ENCODE peak calls at places on chromosomes 12 and 14, in ten cellular contexts. N is hepatocyte; I is right atrium auricular region; S is T-cell; D is D341Med; Z is NCI-H1105; T is kidney glomerular epithelial cell; R is GM12865; Y is fibroblast of pulmonary artery; M is activated CD4-positive, CD25-positive, alpha-beta regulatory T cell. V is an unnamed sample.

GRCh38 chr14:66610154-66610563 is 102.2 kb downstream of the GPHN start:
- DNase-seq in N (no peak), I (no peak), S (no peak), D (no peak), Z (no peak), T (no peak), R (peak), Y (no peak), M (no peak), V (no peak)

GRCh38 chr12:89984846-89985245 is 276.2 kb upstream of the ATP2B1 start:
- DNase-seq in N (no peak), I (no peak), S (no peak), D (no peak), Z (no peak), T (no peak), R (no peak), Y (no peak), M (no peak), V (no peak)

GRCh38 chr12:94570161-94570560 is 80.2 kb downstream of the TMCC3 start:
- DNase-seq in N (no peak), I (no peak), S (no peak), D (no peak), Z (no peak), T (peak), R (no peak), Y (peak), M (no peak), V (no peak)

GRCh38 chr12:124548854-124549378 is 18.5 kb downstream of the NCOR2 start:
- DNase-seq in N (peak), I (no peak), S (no peak), D (peak), Z (no peak), T (peak), R (no peak), Y (peak), M (no peak), V (no peak)

GRCh38 chr12:102059343-102059742 is 2.4 kb downstream of the WASHC3 start:
- DNase-seq in N (no peak), I (no peak), S (no peak), D (no peak), Z (no peak), T (no peak), R (peak), Y (no peak), M (no peak), V (no peak)

GRCh38 chr12:58528266-58528665 is 392.0 kb downstream of the LRIG3 start:
- DNase-seq in N (no peak), I (no peak), S (no peak), D (no peak), Z (no peak), T (no peak), R (no peak), Y (no peak), M (no peak), V (no peak)

GRCh38 chr12:89962648-89963047 is 254.0 kb upstream of the ATP2B1 start:
- DNase-seq in N (no peak), I (no peak), S (no peak), D (no peak), Z (no peak), T (no peak), R (no peak), Y (peak), M (no peak), V (no peak)

GRCh38 chr12:108611884-108612415 is 14.1 kb upstream of the TMEM119 start:
- DNase-seq in N (peak), I (no peak), S (peak), D (peak), Z (no peak), T (peak), R (peak), Y (peak), M (peak), V (peak)

GRCh38 chr12:104694161-104694560 is 237.4 kb downstream of the CHST11 start:
- DNase-seq in N (no peak), I (no peak), S (no peak), D (no peak), Z (no peak), T (no peak), R (no peak), Y (no peak), M (no peak), V (no peak)

GRCh38 chr12:116397148-116397547 is 119.7 kb upstream of the MED13L start:
- DNase-seq in N (no peak), I (no peak), S (no peak), D (no peak), Z (no peak), T (no peak), R (no peak), Y (peak), M (no peak), V (no peak)

GRCh38 chr12:52677671-52678070 is 2.5 kb downstream of the KRT1 start:
- DNase-seq in N (no peak), I (no peak), S (no peak), D (no peak), Z (no peak), T (no peak), R (no peak), Y (no peak), M (no peak), V (no peak)

GRCh38 chr14:52694761-52695480 is 437 bp downstream of the ERO1A start:
- DNase-seq in N (peak), I (no peak), S (peak), D (peak), Z (peak), T (no peak), R (peak), Y (peak), M (peak), V (peak)

GRCh38 chr12:6327591-6328041 is 14.3 kb downstream of the TNFRSF1A start:
- DNase-seq in N (no peak), I (no peak), S (no peak), D (no peak), Z (no peak), T (no peak), R (no peak), Y (no peak), M (no peak), V (no peak)

GRCh38 chr12:94531196-94531720 is 71.6 kb upstream of the CEP83 start:
- DNase-seq in N (no peak), I (no peak), S (no peak), D (no peak), Z (no peak), T (no peak), R (no peak), Y (no peak), M (no peak), V (no peak)

GRCh38 chr14:53452005-53452678 is 299.0 kb upstream of the DDHD1 start:
- DNase-seq in N (peak), I (no peak), S (no peak), D (no peak), Z (no peak), T (no peak), R (no peak), Y (no peak), M (no peak), V (no peak)

GRCh38 chr12:113961921-113962710 is 4.0 kb downstream of the RBM19 start:
- DNase-seq in N (no peak), I (no peak), S (no peak), D (no peak), Z (no peak), T (no peak), R (peak), Y (peak), M (no peak), V (peak)

GRCh38 chr12:124904306-124905098 is 9.9 kb downstream of the UBC start:
- DNase-seq in N (peak), I (peak), S (no peak), D (no peak), Z (no peak), T (peak), R (peak), Y (peak), M (no peak), V (no peak)

GRCh38 chr14:92656306-92656705 is 92.1 kb downstream of the LGMN start:
- DNase-seq in N (no peak), I (no peak), S (no peak), D (no peak), Z (no peak), T (no peak), R (no peak), Y (no peak), M (no peak), V (no peak)

GRCh38 chr14:31084385-31084784 is 58.2 kb upstream of the STRN3 start:
- DNase-seq in N (no peak), I (peak), S (no peak), D (no peak), Z (no peak), T (no peak), R (peak), Y (no peak), M (no peak), V (no peak)

GRCh38 chr14:97177016-97177415 is 379.8 kb downstream of the VRK1 start:
- DNase-seq in N (peak), I (no peak), S (peak), D (peak), Z (no peak), T (no peak), R (peak), Y (no peak), M (no peak), V (no peak)

GRCh38 chr14:63787995-63788946 is 60.4 kb upstream of the SGPP1 start:
- DNase-seq in N (no peak), I (no peak), S (no peak), D (no peak), Z (no peak), T (no peak), R (no peak), Y (no peak), M (no peak), V (no peak)

GRCh38 chr14:99850705-99851104 is 57.5 kb downstream of the EML1 start:
- DNase-seq in N (no peak), I (no peak), S (no peak), D (no peak), Z (no peak), T (no peak), R (no peak), Y (no peak), M (no peak), V (no peak)

GRCh38 chr12:1171657-1172056 is 180.6 kb downstream of the ERC1 start:
- DNase-seq in N (no peak), I (no peak), S (no peak), D (peak), Z (peak), T (peak), R (no peak), Y (no peak), M (no peak), V (no peak)

GRCh38 chr12:110176745-110177144 is 52.6 kb downstream of the IFT81 start:
- DNase-seq in N (peak), I (no peak), S (no peak), D (no peak), Z (no peak), T (no peak), R (no peak), Y (peak), M (no peak), V (no peak)

GRCh38 chr12:121072147-121072546 is 33.1 kb upstream of the OASL start:
- DNase-seq in N (no peak), I (peak), S (no peak), D (no peak), Z (no peak), T (no peak), R (no peak), Y (no peak), M (no peak), V (no peak)

GRCh38 chr12:127957001-127957660 is 309.8 kb upstream of the TMEM132C start:
- DNase-seq in N (no peak), I (no peak), S (no peak), D (no peak), Z (no peak), T (no peak), R (no peak), Y (no peak), M (no peak), V (no peak)

GRCh38 chr14:105061428-105062047 is 3.7 kb downstream of the GPR132 start:
- DNase-seq in N (peak), I (no peak), S (no peak), D (no peak), Z (no peak), T (no peak), R (peak), Y (no peak), M (no peak), V (peak)

GRCh38 chr14:72261068-72261467 is 328.8 kb downstream of the RGS6 start:
- DNase-seq in N (no peak), I (no peak), S (no peak), D (no peak), Z (no peak), T (no peak), R (peak), Y (no peak), M (no peak), V (no peak)

GRCh38 chr14:53929871-53930685 is 26.5 kb downstream of the BMP4 start:
- DNase-seq in N (peak), I (no peak), S (no peak), D (peak), Z (peak), T (no peak), R (peak), Y (no peak), M (no peak), V (no peak)

GRCh38 chr12:132257206-132257954 is 72.0 kb downstream of the GALNT9 start:
- DNase-seq in N (no peak), I (no peak), S (no peak), D (no peak), Z (no peak), T (no peak), R (no peak), Y (no peak), M (no peak), V (no peak)

V was measured in activated naive CD8-positive, alpha-beta T cell treated with anti-CD3 and anti-CD28 coated beads for 36 hours.